ENCODE peak calls at places on chromosomes 2 and 18, in six cellular contexts. A, U, S, Q, K and W are unnamed samples.
A peak's percentile ranks its signal among the peaks of the same experiment; 100 is the strongest.

GRCh38 chr2:142872900-142873724 is 4.4 kb upstream of the KYNU start:
- DNase-seq in S (no peak), A (peak; percentile 75), Q (no peak), U (no peak), K (no peak), W (no peak)

GRCh38 chr18:76821356-76821874 is 942 bp upstream of the ZNF236 start:
- DNase-seq in U (no peak), S (no peak), Q (no peak), K (no peak), A (no peak), W (no peak)

GRCh38 chr18:60978338-60978737 is 354.9 kb upstream of the CDH20 start:
- DNase-seq in S (no peak), U (no peak), K (no peak), A (peak; percentile 18), Q (no peak), W (no peak)

GRCh38 chr18:51321696-51322095 is 124.2 kb upstream of the MEX3C start:
- DNase-seq in Q (no peak), U (no peak), S (no peak), K (no peak), A (no peak), W (no peak)

GRCh38 chr2:130791617-130791939 is 36.2 kb downstream of the AMER3 start:
- DNase-seq in K (no peak), A (no peak), U (no peak), S (no peak), Q (no peak), W (no peak)

GRCh38 chr2:33535409-33535808 is 59.0 kb downstream of the RASGRP3 start:
- DNase-seq in A (no peak), Q (no peak), U (no peak), K (no peak), S (no peak), W (no peak)

GRCh38 chr2:42602218-42602936 is 33.9 kb downstream of the MTA3 start:
- DNase-seq in A (no peak), U (no peak), S (no peak), Q (no peak), K (no peak), W (no peak)

GRCh38 chr2:101400048-101400447 is 12.7 kb upstream of the CREG2 start:
- DNase-seq in K (no peak), S (no peak), Q (no peak), A (peak; percentile 12), U (no peak), W (peak; percentile 8)

GRCh38 chr2:136010126-136010525 is 24.7 kb upstream of the DARS1 start:
- DNase-seq in Q (no peak), S (no peak), K (no peak), A (peak; percentile 88), U (no peak), W (no peak)

GRCh38 chr18:21241224-21242131 is 554 bp upstream of the GREB1L start:
- DNase-seq in U (no peak), S (no peak), K (no peak), A (peak; percentile 52), Q (peak; percentile 9), W (no peak)

GRCh38 chr2:170091461-170091860 is 86.5 kb upstream of the MYO3B start:
- DNase-seq in K (no peak), U (no peak), A (no peak), S (no peak), Q (no peak), W (no peak)

GRCh38 chr2:133287709-133288108 is 280.6 kb downstream of the NCKAP5 start:
- DNase-seq in A (peak; percentile 89), U (no peak), S (no peak), Q (no peak), K (no peak), W (no peak)

GRCh38 chr18:48472610-48473009 is 63.4 kb upstream of the ZBTB7C start:
- DNase-seq in U (no peak), K (no peak), A (no peak), Q (no peak), S (no peak), W (no peak)

GRCh38 chr2:8966123-8966908 is 37.2 kb downstream of the MBOAT2 start:
- DNase-seq in Q (no peak), A (no peak), K (no peak), U (no peak), S (no peak), W (no peak)

GRCh38 chr18:79924814-79925655 is 26.4 kb downstream of the SLC66A2 start:
- DNase-seq in Q (no peak), U (no peak), A (no peak), K (no peak), S (no peak), W (no peak)

GRCh38 chr2:219010162-219010756 is 17.0 kb upstream of the CRYBA2 start:
- DNase-seq in Q (no peak), K (no peak), A (no peak), S (no peak), U (peak; percentile 53), W (peak; percentile 61)

GRCh38 chr18:10301831-10302483 is 152.5 kb upstream of the APCDD1 start:
- DNase-seq in K (no peak), A (no peak), Q (no peak), S (no peak), U (no peak), W (no peak)

GRCh38 chr2:170932948-170933347 is 3.9 kb downstream of the GORASP2 start:
- DNase-seq in Q (no peak), K (no peak), S (no peak), A (no peak), U (no peak), W (no peak)

GRCh38 chr2:140376686-140377085 is 1596.5 kb upstream of the NXPH2 start:
- DNase-seq in K (no peak), Q (no peak), A (no peak), S (no peak), U (no peak), W (no peak)

GRCh38 chr18:21735452-21736015 is 5.1 kb upstream of the MIB1 start:
- DNase-seq in S (peak; percentile 11), K (peak; percentile 55), U (no peak), A (peak; percentile 56), Q (no peak), W (no peak)

GRCh38 chr2:182616471-182617393 is 99.3 kb upstream of the DNAJC10 start:
- DNase-seq in Q (no peak), A (peak; percentile 92), U (no peak), S (no peak), K (no peak), W (no peak)

GRCh38 chr2:213429516-213429915 is 145.3 kb downstream of the SPAG16 start:
- DNase-seq in U (no peak), S (no peak), A (peak; percentile 65), K (no peak), Q (no peak), W (no peak)

GRCh38 chr18:55124078-55124477 is 164.8 kb upstream of the CCDC68 start:
- DNase-seq in U (no peak), S (no peak), A (peak; percentile 71), K (no peak), Q (no peak), W (no peak)

GRCh38 chr2:137659616-137660015 is 304.7 kb upstream of the HNMT start:
- DNase-seq in A (peak; percentile 2), U (no peak), Q (no peak), K (no peak), S (no peak), W (no peak)

GRCh38 chr2:208982831-208983230 is 441.0 kb upstream of the MAP2 start:
- DNase-seq in U (no peak), Q (no peak), A (no peak), S (no peak), K (no peak), W (no peak)

GRCh38 chr2:101162561-101163330 is 11.6 kb upstream of the TBC1D8 start:
- DNase-seq in U (no peak), K (no peak), Q (no peak), S (no peak), A (no peak), W (no peak)

GRCh38 chr2:241636983-241637232 is at the start of gene THAP4:
- DNase-seq in A (no peak), Q (peak; percentile 65), S (no peak), K (peak; percentile 36), U (peak; percentile 95), W (peak; percentile 80)

GRCh38 chr2:68255736-68256450 is 3.6 kb upstream of the PPP3R1 start:
- DNase-seq in S (no peak), U (no peak), Q (no peak), K (no peak), A (peak; percentile 52), W (no peak)

GRCh38 chr2:132550285-132550684 is 119.7 kb downstream of the LYPD1 start:
- DNase-seq in S (no peak), K (no peak), U (no peak), A (no peak), Q (no peak), W (no peak)

GRCh38 chr2:207258191-207258991 is 92.6 kb upstream of the KLF7 start:
- DNase-seq in U (no peak), S (no peak), Q (no peak), K (no peak), A (peak; percentile 100), W (no peak)

GRCh38 chr2:225041871-225042799 is at the start of gene DOCK10:
- DNase-seq in K (peak; percentile 50), A (peak; percentile 71), Q (peak; percentile 27), S (peak; percentile 55), U (peak; percentile 44), W (peak; percentile 50)